ENCODE peak calls at places on chromosomes 5 and 9, in seven cellular contexts. One of them, this sample, is unnamed.

GRCh38 chr5:134100283-134101011 is 14.0 kb upstream of the TCF7 start:
- DNase-seq in GM12865: peak; percentile 96
- DNase-seq in stomach: peak; percentile 37
- DNase-seq in HAP-1: no peak
- DNase-seq in smooth muscle cell of the brain vasculature: peak; percentile 21
- DNase-seq in Calu3: peak; percentile 61
- DNase-seq in astrocyte of the spinal cord: peak; percentile 80
- DNase-seq in this sample: peak; percentile 55

GRCh38 chr5:125503958-125504357 is 757.5 kb upstream of the ZNF608 start:
- DNase-seq in GM12865: no peak
- DNase-seq in stomach: peak; percentile 29
- DNase-seq in HAP-1: no peak
- DNase-seq in smooth muscle cell of the brain vasculature: no peak
- DNase-seq in Calu3: no peak
- DNase-seq in astrocyte of the spinal cord: no peak
- DNase-seq in this sample: no peak

GRCh38 chr9:92590386-92590785 is 54.6 kb upstream of the ECM2 start:
- DNase-seq in GM12865: no peak
- DNase-seq in stomach: no peak
- DNase-seq in HAP-1: no peak
- DNase-seq in smooth muscle cell of the brain vasculature: no peak
- DNase-seq in Calu3: no peak
- DNase-seq in astrocyte of the spinal cord: peak; percentile 30
- DNase-seq in this sample: no peak

GRCh38 chr5:150485770-150486401 is 22.0 kb upstream of the NDST1 start:
- DNase-seq in GM12865: peak; percentile 40
- DNase-seq in stomach: peak; percentile 47
- DNase-seq in HAP-1: peak; percentile 83
- DNase-seq in smooth muscle cell of the brain vasculature: no peak
- DNase-seq in Calu3: peak; percentile 71
- DNase-seq in astrocyte of the spinal cord: no peak
- DNase-seq in this sample: peak; percentile 30

GRCh38 chr5:44844744-44845143 is 36.0 kb downstream of the MRPS30 start:
- DNase-seq in GM12865: no peak
- DNase-seq in stomach: no peak
- DNase-seq in HAP-1: no peak
- DNase-seq in smooth muscle cell of the brain vasculature: no peak
- DNase-seq in Calu3: no peak
- DNase-seq in astrocyte of the spinal cord: no peak
- DNase-seq in this sample: no peak

GRCh38 chr5:19927170-19927569 is 60.8 kb downstream of the CDH18 start:
- DNase-seq in GM12865: no peak
- DNase-seq in stomach: no peak
- DNase-seq in HAP-1: no peak
- DNase-seq in smooth muscle cell of the brain vasculature: no peak
- DNase-seq in Calu3: no peak
- DNase-seq in astrocyte of the spinal cord: no peak
- DNase-seq in this sample: no peak

GRCh38 chr9:137064027-137064879 is 6.1 kb downstream of the SAPCD2 start:
- DNase-seq in GM12865: peak; percentile 64
- DNase-seq in stomach: peak; percentile 77
- DNase-seq in HAP-1: peak; percentile 80
- DNase-seq in smooth muscle cell of the brain vasculature: no peak
- DNase-seq in Calu3: peak; percentile 68
- DNase-seq in astrocyte of the spinal cord: no peak
- DNase-seq in this sample: peak; percentile 38

GRCh38 chr5:17907094-17907493 is 272.8 kb downstream of the TAF11L14 start:
- DNase-seq in GM12865: peak; percentile 38
- DNase-seq in stomach: no peak
- DNase-seq in HAP-1: no peak
- DNase-seq in smooth muscle cell of the brain vasculature: no peak
- DNase-seq in Calu3: no peak
- DNase-seq in astrocyte of the spinal cord: peak; percentile 24
- DNase-seq in this sample: no peak

GRCh38 chr5:97400537-97400936 is 217.5 kb upstream of the RIOK2 start:
- DNase-seq in GM12865: no peak
- DNase-seq in stomach: no peak
- DNase-seq in HAP-1: peak; percentile 17
- DNase-seq in smooth muscle cell of the brain vasculature: no peak
- DNase-seq in Calu3: no peak
- DNase-seq in astrocyte of the spinal cord: no peak
- DNase-seq in this sample: no peak

GRCh38 chr9:86176468-86176867 is 77.1 kb upstream of the GOLM1 start:
- DNase-seq in GM12865: no peak
- DNase-seq in stomach: no peak
- DNase-seq in HAP-1: no peak
- DNase-seq in smooth muscle cell of the brain vasculature: no peak
- DNase-seq in Calu3: no peak
- DNase-seq in astrocyte of the spinal cord: no peak
- DNase-seq in this sample: no peak

GRCh38 chr5:156400542-156400941 is 73.6 kb downstream of the SGCD start:
- DNase-seq in GM12865: no peak
- DNase-seq in stomach: no peak
- DNase-seq in HAP-1: no peak
- DNase-seq in smooth muscle cell of the brain vasculature: no peak
- DNase-seq in Calu3: no peak
- DNase-seq in astrocyte of the spinal cord: no peak
- DNase-seq in this sample: no peak

GRCh38 chr9:84187090-84187489 is 153.5 kb downstream of the SLC28A3 start:
- DNase-seq in GM12865: no peak
- DNase-seq in stomach: no peak
- DNase-seq in HAP-1: no peak
- DNase-seq in smooth muscle cell of the brain vasculature: no peak
- DNase-seq in Calu3: no peak
- DNase-seq in astrocyte of the spinal cord: no peak
- DNase-seq in this sample: no peak

GRCh38 chr5:148561712-148562365 is 92.5 kb downstream of the HTR4 start:
- DNase-seq in GM12865: peak; percentile 4
- DNase-seq in stomach: no peak
- DNase-seq in HAP-1: no peak
- DNase-seq in smooth muscle cell of the brain vasculature: no peak
- DNase-seq in Calu3: no peak
- DNase-seq in astrocyte of the spinal cord: no peak
- DNase-seq in this sample: no peak

GRCh38 chr9:23041466-23041865 is 594.8 kb downstream of the DMRTA1 start:
- DNase-seq in GM12865: no peak
- DNase-seq in stomach: no peak
- DNase-seq in HAP-1: no peak
- DNase-seq in smooth muscle cell of the brain vasculature: no peak
- DNase-seq in Calu3: no peak
- DNase-seq in astrocyte of the spinal cord: no peak
- DNase-seq in this sample: no peak

GRCh38 chr9:107792006-107792405 is 302.4 kb upstream of the KLF4 start:
- DNase-seq in GM12865: no peak
- DNase-seq in stomach: no peak
- DNase-seq in HAP-1: no peak
- DNase-seq in smooth muscle cell of the brain vasculature: no peak
- DNase-seq in Calu3: no peak
- DNase-seq in astrocyte of the spinal cord: no peak
- DNase-seq in this sample: no peak

GRCh38 chr9:133106511-133107244 is 14.4 kb downstream of the RALGDS start:
- DNase-seq in GM12865: no peak
- DNase-seq in stomach: peak; percentile 20
- DNase-seq in HAP-1: no peak
- DNase-seq in smooth muscle cell of the brain vasculature: no peak
- DNase-seq in Calu3: no peak
- DNase-seq in astrocyte of the spinal cord: no peak
- DNase-seq in this sample: no peak

GRCh38 chr9:109974143-109974917 is 194.3 kb downstream of the PALM2AKAP2 start:
- DNase-seq in GM12865: peak; percentile 96
- DNase-seq in stomach: peak; percentile 27
- DNase-seq in HAP-1: no peak
- DNase-seq in smooth muscle cell of the brain vasculature: no peak
- DNase-seq in Calu3: no peak
- DNase-seq in astrocyte of the spinal cord: no peak
- DNase-seq in this sample: no peak

GRCh38 chr5:147490989-147491388 is 18.9 kb downstream of the DPYSL3 start:
- DNase-seq in GM12865: no peak
- DNase-seq in stomach: no peak
- DNase-seq in HAP-1: no peak
- DNase-seq in smooth muscle cell of the brain vasculature: no peak
- DNase-seq in Calu3: no peak
- DNase-seq in astrocyte of the spinal cord: no peak
- DNase-seq in this sample: no peak

GRCh38 chr5:110807174-110807573 is 68.4 kb downstream of the SLC25A46 start:
- DNase-seq in GM12865: no peak
- DNase-seq in stomach: no peak
- DNase-seq in HAP-1: no peak
- DNase-seq in smooth muscle cell of the brain vasculature: no peak
- DNase-seq in Calu3: no peak
- DNase-seq in astrocyte of the spinal cord: no peak
- DNase-seq in this sample: no peak

GRCh38 chr9:122941560-122942234 is 877 bp downstream of the RABGAP1 start:
- DNase-seq in GM12865: no peak
- DNase-seq in stomach: no peak
- DNase-seq in HAP-1: no peak
- DNase-seq in smooth muscle cell of the brain vasculature: no peak
- DNase-seq in Calu3: no peak
- DNase-seq in astrocyte of the spinal cord: peak; percentile 58
- DNase-seq in this sample: no peak

GRCh38 chr5:171335616-171336015 is 26.6 kb downstream of the TLX3 start:
- DNase-seq in GM12865: no peak
- DNase-seq in stomach: no peak
- DNase-seq in HAP-1: no peak
- DNase-seq in smooth muscle cell of the brain vasculature: no peak
- DNase-seq in Calu3: no peak
- DNase-seq in astrocyte of the spinal cord: no peak
- DNase-seq in this sample: no peak